ENCODE peak calls at places on chromosomes 11 and 22, in five cellular contexts. One of them, this sample, is unnamed.

GRCh38 chr22:41752011-41752975 is 48.2 kb upstream of the CCDC134 start:
- DNase-seq in activated T-cell treated with anti-CD3 and anti-CD28 coated beads for 1 hour: no peak
- DNase-seq in Caco-2: no peak
- DNase-seq in activated CD4-positive, CD25-positive, alpha-beta regulatory T cell: no peak
- DNase-seq in fibroblast of villous mesenchyme: no peak
- DNase-seq in this sample: no peak

GRCh38 chr22:20011123-20011992 is 5.3 kb downstream of the ARVCF start:
- DNase-seq in activated T-cell treated with anti-CD3 and anti-CD28 coated beads for 1 hour: no peak
- DNase-seq in Caco-2: no peak
- DNase-seq in activated CD4-positive, CD25-positive, alpha-beta regulatory T cell: no peak
- DNase-seq in fibroblast of villous mesenchyme: no peak
- DNase-seq in this sample: no peak

GRCh38 chr11:19881185-19881584 is 168.5 kb downstream of the NAV2 start:
- DNase-seq in activated T-cell treated with anti-CD3 and anti-CD28 coated beads for 1 hour: no peak
- DNase-seq in Caco-2: no peak
- DNase-seq in activated CD4-positive, CD25-positive, alpha-beta regulatory T cell: no peak
- DNase-seq in fibroblast of villous mesenchyme: no peak
- DNase-seq in this sample: no peak

GRCh38 chr22:22111267-22111751 is 128.7 kb upstream of the TOP3B start:
- DNase-seq in activated T-cell treated with anti-CD3 and anti-CD28 coated beads for 1 hour: no peak
- DNase-seq in Caco-2: no peak
- DNase-seq in activated CD4-positive, CD25-positive, alpha-beta regulatory T cell: no peak
- DNase-seq in fibroblast of villous mesenchyme: peak
- DNase-seq in this sample: no peak

GRCh38 chr11:3855808-3856491 is 486 bp downstream of the STIM1 start:
- DNase-seq in activated T-cell treated with anti-CD3 and anti-CD28 coated beads for 1 hour: no peak
- DNase-seq in Caco-2: peak
- DNase-seq in activated CD4-positive, CD25-positive, alpha-beta regulatory T cell: no peak
- DNase-seq in fibroblast of villous mesenchyme: no peak
- DNase-seq in this sample: no peak

GRCh38 chr11:1931326-1931725 is 11.8 kb downstream of the TNNT3 start:
- DNase-seq in activated T-cell treated with anti-CD3 and anti-CD28 coated beads for 1 hour: no peak
- DNase-seq in Caco-2: no peak
- DNase-seq in activated CD4-positive, CD25-positive, alpha-beta regulatory T cell: no peak
- DNase-seq in fibroblast of villous mesenchyme: peak
- DNase-seq in this sample: no peak

GRCh38 chr11:64094463-64095223 is 58.9 kb downstream of the FLRT1 start:
- DNase-seq in activated T-cell treated with anti-CD3 and anti-CD28 coated beads for 1 hour: no peak
- DNase-seq in Caco-2: no peak
- DNase-seq in activated CD4-positive, CD25-positive, alpha-beta regulatory T cell: no peak
- DNase-seq in fibroblast of villous mesenchyme: peak
- DNase-seq in this sample: peak

GRCh38 chr22:42986115-42986514 is 28.8 kb downstream of the PACSIN2 start:
- DNase-seq in activated T-cell treated with anti-CD3 and anti-CD28 coated beads for 1 hour: no peak
- DNase-seq in Caco-2: no peak
- DNase-seq in activated CD4-positive, CD25-positive, alpha-beta regulatory T cell: no peak
- DNase-seq in fibroblast of villous mesenchyme: no peak
- DNase-seq in this sample: no peak

GRCh38 chr22:17633217-17633997 is 4.9 kb upstream of the ATP6V1E1 start:
- DNase-seq in activated T-cell treated with anti-CD3 and anti-CD28 coated beads for 1 hour: no peak
- DNase-seq in Caco-2: peak
- DNase-seq in activated CD4-positive, CD25-positive, alpha-beta regulatory T cell: no peak
- DNase-seq in fibroblast of villous mesenchyme: peak
- DNase-seq in this sample: peak

GRCh38 chr11:74672956-74673895 is 58.0 kb downstream of the CHRDL2 start:
- DNase-seq in activated T-cell treated with anti-CD3 and anti-CD28 coated beads for 1 hour: no peak
- DNase-seq in Caco-2: no peak
- DNase-seq in activated CD4-positive, CD25-positive, alpha-beta regulatory T cell: no peak
- DNase-seq in fibroblast of villous mesenchyme: peak
- DNase-seq in this sample: peak

This sample was measured in adrenal gland.